ENCODE peak calls at places on chromosomes 16 and 17, in seven cellular contexts. One of them, this sample, is unnamed.
A peak's percentile ranks its signal among the peaks of the same experiment; 100 is the strongest.

GRCh38 chr17:65191805-65192740 is 54.9 kb downstream of the RGS9 start:
- DNase-seq in iPS DF 19.7: no peak
- DNase-seq in HEK293T: no peak
- DNase-seq in GM20000: no peak
- DNase-seq in AG10803: peak; percentile 67
- DNase-seq in endodermal cell: no peak
- DNase-seq in NCI-H1417: no peak
- DNase-seq in this sample: no peak

GRCh38 chr17:28743243-28744103 is at the start of gene TRAF4:
- DNase-seq in AG10803: peak; percentile 92
- DNase-seq in iPS DF 19.7: peak; percentile 89
- DNase-seq in GM20000: peak; percentile 93
- DNase-seq in HEK293T: peak; percentile 75
- DNase-seq in endodermal cell: peak; percentile 97
- DNase-seq in NCI-H1417: peak; percentile 94
- DNase-seq in this sample: peak; percentile 57

GRCh38 chr17:42677921-42678781 is 1.4 kb upstream of the PLEKHH3 start:
- DNase-seq in NCI-H1417: peak; percentile 95
- DNase-seq in iPS DF 19.7: peak; percentile 87
- DNase-seq in HEK293T: peak; percentile 78
- DNase-seq in endodermal cell: peak; percentile 97
- DNase-seq in GM20000: peak; percentile 94
- DNase-seq in AG10803: peak; percentile 89
- DNase-seq in this sample: peak; percentile 60

GRCh38 chr17:13750783-13751484 is 149.2 kb upstream of the HS3ST3A1 start:
- DNase-seq in NCI-H1417: no peak
- DNase-seq in AG10803: peak; percentile 39
- DNase-seq in HEK293T: peak; percentile 43
- DNase-seq in endodermal cell: peak; percentile 79
- DNase-seq in iPS DF 19.7: no peak
- DNase-seq in GM20000: no peak
- DNase-seq in this sample: no peak

GRCh38 chr16:70705056-70705455 is 19.2 kb upstream of the MTSS2 start:
- DNase-seq in endodermal cell: no peak
- DNase-seq in GM20000: no peak
- DNase-seq in AG10803: peak; percentile 59
- DNase-seq in HEK293T: no peak
- DNase-seq in iPS DF 19.7: no peak
- DNase-seq in NCI-H1417: no peak
- DNase-seq in this sample: no peak

GRCh38 chr16:8741636-8742427 is 55.6 kb downstream of the TMEM186 start:
- DNase-seq in AG10803: no peak
- DNase-seq in endodermal cell: peak; percentile 24
- DNase-seq in HEK293T: no peak
- DNase-seq in NCI-H1417: no peak
- DNase-seq in iPS DF 19.7: no peak
- DNase-seq in GM20000: no peak
- DNase-seq in this sample: no peak

GRCh38 chr16:72561-73537 is at the start of gene RHBDF1:
- DNase-seq in iPS DF 19.7: no peak
- DNase-seq in HEK293T: peak; percentile 68
- DNase-seq in NCI-H1417: no peak
- DNase-seq in endodermal cell: peak; percentile 92
- DNase-seq in AG10803: peak; percentile 56
- DNase-seq in GM20000: peak; percentile 73
- DNase-seq in this sample: no peak

GRCh38 chr17:38873646-38874380 is 4.0 kb downstream of the LASP1 start:
- DNase-seq in iPS DF 19.7: no peak
- DNase-seq in NCI-H1417: no peak
- DNase-seq in HEK293T: no peak
- DNase-seq in AG10803: no peak
- DNase-seq in endodermal cell: peak; percentile 52
- DNase-seq in GM20000: no peak
- DNase-seq in this sample: no peak

GRCh38 chr17:66383353-66383752 is 80.9 kb downstream of the PRKCA start:
- DNase-seq in iPS DF 19.7: no peak
- DNase-seq in NCI-H1417: no peak
- DNase-seq in endodermal cell: no peak
- DNase-seq in AG10803: peak; percentile 95
- DNase-seq in GM20000: no peak
- DNase-seq in HEK293T: no peak
- DNase-seq in this sample: no peak

GRCh38 chr16:68367034-68367433 is 56.2 kb downstream of the PRMT7 start:
- DNase-seq in NCI-H1417: peak; percentile 9
- DNase-seq in iPS DF 19.7: no peak
- DNase-seq in endodermal cell: peak; percentile 90
- DNase-seq in AG10803: peak; percentile 30
- DNase-seq in HEK293T: peak; percentile 70
- DNase-seq in GM20000: peak; percentile 63
- DNase-seq in this sample: no peak

GRCh38 chr16:56197227-56197992 is 6.1 kb downstream of the GNAO1 start:
- DNase-seq in NCI-H1417: no peak
- DNase-seq in HEK293T: no peak
- DNase-seq in GM20000: no peak
- DNase-seq in iPS DF 19.7: no peak
- DNase-seq in AG10803: no peak
- DNase-seq in endodermal cell: peak; percentile 54
- DNase-seq in this sample: no peak

GRCh38 chr17:32493581-32494513 is 7.1 kb downstream of the CDK5R1 start:
- DNase-seq in endodermal cell: no peak
- DNase-seq in GM20000: no peak
- DNase-seq in NCI-H1417: no peak
- DNase-seq in AG10803: no peak
- DNase-seq in iPS DF 19.7: no peak
- DNase-seq in HEK293T: no peak
- DNase-seq in this sample: no peak

GRCh38 chr16:56995136-56995805 is 5.9 kb downstream of the NLRC5 start:
- DNase-seq in GM20000: no peak
- DNase-seq in NCI-H1417: no peak
- DNase-seq in iPS DF 19.7: no peak
- DNase-seq in AG10803: no peak
- DNase-seq in HEK293T: no peak
- DNase-seq in endodermal cell: no peak
- DNase-seq in this sample: no peak

This sample was measured in T-helper 22 cell.